ENCODE peak calls at places on chromosomes 13 and 19, in five cellular contexts. One of them, this sample, is unnamed.

GRCh38 chr19:49154279-49154678 is 917 bp downstream of the HRC start:
- DNase-seq in T follicular helper cell: no peak
- DNase-seq in activated CD4-positive, alpha-beta T cell treated with anti-CD3 and anti-CD28 coated beads, Interleukin-2, amount 50 U/mL, for 48 hours: no peak
- DNase-seq in activated T-cell treated with anti-CD3 and anti-CD28 coated beads, Interleukin-2, amount 50 U/mL, for 1 hour: no peak
- DNase-seq in activated naive CD8-positive, alpha-beta T cell treated with anti-CD3 and anti-CD28 coated beads, Interleukin-2, amount 50 U/mL, for 24 hours: no peak
- DNase-seq in this sample: no peak

GRCh38 chr13:80572308-80572676 is 231.4 kb upstream of the SPRY2 start:
- DNase-seq in activated T-cell treated with anti-CD3 and anti-CD28 coated beads, Interleukin-2, amount 50 U/mL, for 1 hour: no peak
- DNase-seq in activated CD4-positive, alpha-beta T cell treated with anti-CD3 and anti-CD28 coated beads, Interleukin-2, amount 50 U/mL, for 48 hours: no peak
- DNase-seq in activated naive CD8-positive, alpha-beta T cell treated with anti-CD3 and anti-CD28 coated beads, Interleukin-2, amount 50 U/mL, for 24 hours: no peak
- DNase-seq in T follicular helper cell: no peak
- DNase-seq in this sample: no peak

GRCh38 chr19:719081-719512 is 10.4 kb downstream of the PALM start:
- DNase-seq in activated CD4-positive, alpha-beta T cell treated with anti-CD3 and anti-CD28 coated beads, Interleukin-2, amount 50 U/mL, for 48 hours: no peak
- DNase-seq in activated T-cell treated with anti-CD3 and anti-CD28 coated beads, Interleukin-2, amount 50 U/mL, for 1 hour: no peak
- DNase-seq in activated naive CD8-positive, alpha-beta T cell treated with anti-CD3 and anti-CD28 coated beads, Interleukin-2, amount 50 U/mL, for 24 hours: no peak
- DNase-seq in T follicular helper cell: no peak
- DNase-seq in this sample: no peak

GRCh38 chr13:111922086-111922485 is 144.9 kb upstream of the SOX1 start:
- DNase-seq in activated CD4-positive, alpha-beta T cell treated with anti-CD3 and anti-CD28 coated beads, Interleukin-2, amount 50 U/mL, for 48 hours: no peak
- DNase-seq in activated naive CD8-positive, alpha-beta T cell treated with anti-CD3 and anti-CD28 coated beads, Interleukin-2, amount 50 U/mL, for 24 hours: no peak
- DNase-seq in activated T-cell treated with anti-CD3 and anti-CD28 coated beads, Interleukin-2, amount 50 U/mL, for 1 hour: no peak
- DNase-seq in T follicular helper cell: no peak
- DNase-seq in this sample: no peak

GRCh38 chr13:30715837-30716236 is 19.5 kb upstream of the ALOX5AP start:
- DNase-seq in activated CD4-positive, alpha-beta T cell treated with anti-CD3 and anti-CD28 coated beads, Interleukin-2, amount 50 U/mL, for 48 hours: no peak
- DNase-seq in activated T-cell treated with anti-CD3 and anti-CD28 coated beads, Interleukin-2, amount 50 U/mL, for 1 hour: no peak
- DNase-seq in T follicular helper cell: no peak
- DNase-seq in activated naive CD8-positive, alpha-beta T cell treated with anti-CD3 and anti-CD28 coated beads, Interleukin-2, amount 50 U/mL, for 24 hours: no peak
- DNase-seq in this sample: peak; percentile 42

GRCh38 chr19:41690801-41691065 is 2.7 kb upstream of the CEACAM7 start:
- DNase-seq in activated naive CD8-positive, alpha-beta T cell treated with anti-CD3 and anti-CD28 coated beads, Interleukin-2, amount 50 U/mL, for 24 hours: no peak
- DNase-seq in activated T-cell treated with anti-CD3 and anti-CD28 coated beads, Interleukin-2, amount 50 U/mL, for 1 hour: no peak
- DNase-seq in T follicular helper cell: no peak
- DNase-seq in activated CD4-positive, alpha-beta T cell treated with anti-CD3 and anti-CD28 coated beads, Interleukin-2, amount 50 U/mL, for 48 hours: no peak
- DNase-seq in this sample: no peak

GRCh38 chr13:28607187-28607955 is 51.6 kb upstream of the POMP start:
- DNase-seq in activated T-cell treated with anti-CD3 and anti-CD28 coated beads, Interleukin-2, amount 50 U/mL, for 1 hour: no peak
- DNase-seq in T follicular helper cell: no peak
- DNase-seq in activated naive CD8-positive, alpha-beta T cell treated with anti-CD3 and anti-CD28 coated beads, Interleukin-2, amount 50 U/mL, for 24 hours: no peak
- DNase-seq in activated CD4-positive, alpha-beta T cell treated with anti-CD3 and anti-CD28 coated beads, Interleukin-2, amount 50 U/mL, for 48 hours: no peak
- DNase-seq in this sample: no peak

GRCh38 chr13:42312817-42313431 is 41.0 kb downstream of the AKAP11 start:
- DNase-seq in T follicular helper cell: no peak
- DNase-seq in activated CD4-positive, alpha-beta T cell treated with anti-CD3 and anti-CD28 coated beads, Interleukin-2, amount 50 U/mL, for 48 hours: no peak
- DNase-seq in activated naive CD8-positive, alpha-beta T cell treated with anti-CD3 and anti-CD28 coated beads, Interleukin-2, amount 50 U/mL, for 24 hours: no peak
- DNase-seq in activated T-cell treated with anti-CD3 and anti-CD28 coated beads, Interleukin-2, amount 50 U/mL, for 1 hour: no peak
- DNase-seq in this sample: peak; percentile 38

GRCh38 chr13:33744589-33745369 is 73.2 kb upstream of the RFC3 start:
- DNase-seq in T follicular helper cell: no peak
- DNase-seq in activated T-cell treated with anti-CD3 and anti-CD28 coated beads, Interleukin-2, amount 50 U/mL, for 1 hour: no peak
- DNase-seq in activated naive CD8-positive, alpha-beta T cell treated with anti-CD3 and anti-CD28 coated beads, Interleukin-2, amount 50 U/mL, for 24 hours: no peak
- DNase-seq in activated CD4-positive, alpha-beta T cell treated with anti-CD3 and anti-CD28 coated beads, Interleukin-2, amount 50 U/mL, for 48 hours: no peak
- DNase-seq in this sample: no peak

GRCh38 chr13:112657850-112658445 is 31.9 kb upstream of the ATP11A start:
- DNase-seq in activated CD4-positive, alpha-beta T cell treated with anti-CD3 and anti-CD28 coated beads, Interleukin-2, amount 50 U/mL, for 48 hours: no peak
- DNase-seq in activated T-cell treated with anti-CD3 and anti-CD28 coated beads, Interleukin-2, amount 50 U/mL, for 1 hour: no peak
- DNase-seq in activated naive CD8-positive, alpha-beta T cell treated with anti-CD3 and anti-CD28 coated beads, Interleukin-2, amount 50 U/mL, for 24 hours: no peak
- DNase-seq in T follicular helper cell: no peak
- DNase-seq in this sample: peak; percentile 74

GRCh38 chr19:29264897-29265296 is 51.9 kb upstream of the UQCRFS1 start:
- DNase-seq in activated T-cell treated with anti-CD3 and anti-CD28 coated beads, Interleukin-2, amount 50 U/mL, for 1 hour: no peak
- DNase-seq in T follicular helper cell: no peak
- DNase-seq in activated CD4-positive, alpha-beta T cell treated with anti-CD3 and anti-CD28 coated beads, Interleukin-2, amount 50 U/mL, for 48 hours: no peak
- DNase-seq in activated naive CD8-positive, alpha-beta T cell treated with anti-CD3 and anti-CD28 coated beads, Interleukin-2, amount 50 U/mL, for 24 hours: no peak
- DNase-seq in this sample: no peak

This sample was measured in bronchial epithelial cell.